ENCODE peak calls at places on chromosomes 4 and X, in ten cellular contexts. D, Y, E, U, A, C, H, G, N and O are unnamed samples.

GRCh38 chrX:25531096-25531495 is 515.3 kb upstream of the ARX start:
- DNase-seq in D (peak), H (no peak), U (no peak), A (no peak), E (no peak), C (no peak), Y (no peak), N (no peak), G (no peak), O (no peak)

GRCh38 chrX:44435047-44435446 is 91.6 kb upstream of the EFHC2 start:
- DNase-seq in C (no peak), G (no peak), N (no peak), A (no peak), Y (no peak), D (no peak), H (no peak), U (no peak), E (no peak), O (no peak)

GRCh38 chrX:19326567-19326966 is 17.2 kb upstream of the PDHA1 start:
- DNase-seq in A (no peak), H (no peak), C (no peak), E (no peak), Y (no peak), U (no peak), D (no peak), N (no peak), G (no peak), O (no peak)

GRCh38 chr4:134202557-134202956 is 968 bp upstream of the PABPC4L start:
- DNase-seq in G (no peak), D (no peak), U (no peak), H (no peak), N (peak), C (no peak), E (no peak), A (no peak), Y (no peak), O (no peak)

GRCh38 chrX:1534321-1535168 is 2.4 kb downstream of the P2RY8 start:
- DNase-seq in D (no peak), Y (no peak), H (no peak), E (no peak), N (no peak), C (no peak), G (no peak), A (no peak), U (peak), O (no peak)

GRCh38 chr4:181224826-181225225 is 1018.4 kb upstream of the TENM3 start:
- DNase-seq in D (no peak), G (no peak), A (no peak), N (no peak), C (no peak), U (no peak), H (no peak), E (no peak), Y (no peak), O (no peak)

GRCh38 chrX:152635941-152636340 is 1.8 kb upstream of the GABRQ start:
- DNase-seq in G (peak), Y (peak), C (no peak), U (no peak), A (peak), E (no peak), D (peak), H (peak), N (peak), O (peak)

GRCh38 chrX:35665311-35665710 is 132.8 kb upstream of the MAGEB16 start:
- DNase-seq in U (no peak), E (no peak), H (no peak), C (no peak), N (no peak), Y (no peak), A (no peak), G (no peak), D (no peak), O (no peak)

GRCh38 chr4:25874641-25875040 is 11.9 kb upstream of the SEL1L3 start:
- DNase-seq in C (no peak), A (no peak), U (no peak), G (no peak), Y (no peak), D (no peak), N (no peak), H (no peak), E (no peak), O (no peak)

GRCh38 chr4:184795214-184795844 is 30.4 kb downstream of the ACSL1 start:
- DNase-seq in U (no peak), A (no peak), D (no peak), C (no peak), G (no peak), Y (no peak), N (peak), E (no peak), H (no peak), O (no peak)

GRCh38 chr4:17164656-17165055 is 266.2 kb upstream of the LDB2 start:
- DNase-seq in N (no peak), G (no peak), Y (no peak), A (no peak), U (no peak), H (no peak), D (peak), C (no peak), E (no peak), O (no peak)

GRCh38 chr4:106194801-106195200 is 121.2 kb downstream of the TBCK start:
- DNase-seq in U (no peak), C (no peak), D (peak), N (no peak), G (no peak), Y (no peak), A (no peak), H (no peak), E (no peak), O (no peak)

GRCh38 chr4:182808673-182809416 is 108.3 kb downstream of the DCTD start:
- DNase-seq in G (no peak), C (no peak), A (no peak), D (peak), U (no peak), H (no peak), Y (no peak), N (no peak), E (no peak), O (no peak)

GRCh38 chr4:3291969-3292570 is 751 bp upstream of the RGS12 start:
- DNase-seq in D (no peak), G (no peak), Y (peak), A (peak), N (no peak), C (peak), U (peak), H (no peak), E (peak), O (peak)

GRCh38 chr4:8612646-8613045 is 20.1 kb downstream of the CPZ start:
- DNase-seq in E (no peak), N (no peak), U (no peak), A (no peak), H (no peak), C (peak), D (no peak), Y (no peak), G (no peak), O (no peak)

GRCh38 chr4:8917321-8917811 is 45.7 kb upstream of the HMX1 start:
- DNase-seq in E (peak), A (no peak), H (peak), N (no peak), U (peak), G (no peak), C (peak), Y (no peak), D (no peak), O (peak)

GRCh38 chrX:2898861-2899512 is 30.2 kb downstream of the ARSD start:
- DNase-seq in N (no peak), D (no peak), Y (no peak), A (peak), G (no peak), H (no peak), U (peak), E (no peak), C (no peak), O (peak)

GRCh38 chr4:77826280-77826679 is 7.1 kb upstream of the CNOT6L start:
- DNase-seq in H (no peak), N (no peak), E (no peak), G (no peak), C (no peak), D (no peak), A (no peak), Y (no peak), U (no peak), O (no peak)

GRCh38 chrX:87755493-87755892 is 237.9 kb downstream of the KLHL4 start:
- DNase-seq in H (no peak), Y (no peak), D (no peak), U (no peak), G (no peak), N (no peak), A (no peak), C (no peak), E (no peak), O (no peak)

GRCh38 chrX:153449306-153450113 is 3.7 kb upstream of the TREX2 start:
- DNase-seq in A (no peak), Y (no peak), C (peak), H (no peak), E (no peak), D (no peak), U (peak), N (no peak), G (no peak), O (no peak)

GRCh38 chrX:144006811-144007210 is 122.9 kb downstream of the UBE2NL start:
- DNase-seq in N (no peak), A (no peak), G (no peak), E (no peak), D (no peak), C (no peak), H (no peak), Y (no peak), U (no peak), O (no peak)

GRCh38 chrX:96183843-96184242 is 500.8 kb upstream of the DIAPH2 start:
- DNase-seq in E (no peak), D (peak), G (no peak), A (no peak), Y (no peak), H (no peak), N (peak), U (no peak), C (no peak), O (no peak)

GRCh38 chr4:87843936-87844335 is 11.2 kb downstream of the MEPE start:
- DNase-seq in D (peak), H (peak), A (no peak), N (peak), U (no peak), E (no peak), G (no peak), Y (no peak), C (no peak), O (peak)

GRCh38 chr4:80184053-80184790 is 13.1 kb upstream of the PRDM8 start:
- DNase-seq in U (peak), A (peak), G (peak), D (peak), C (peak), H (peak), E (peak), Y (peak), N (peak), O (peak)

GRCh38 chr4:61531188-61531587 is 331.1 kb downstream of the ADGRL3 start:
- DNase-seq in D (no peak), N (no peak), Y (no peak), H (no peak), G (no peak), E (no peak), C (no peak), A (no peak), U (no peak), O (no peak)

GRCh38 chr4:118351851-118352827 is 664 bp downstream of the PRSS12 start:
- DNase-seq in E (peak), C (peak), H (no peak), U (peak), G (no peak), N (no peak), D (peak), A (peak), Y (peak), O (peak)

GRCh38 chr4:113683143-113683542 is 78.4 kb downstream of the CAMK2D start:
- DNase-seq in A (peak), N (no peak), U (peak), C (no peak), E (no peak), Y (no peak), G (no peak), H (no peak), D (no peak), O (no peak)

GRCh38 chrX:22950278-22951266 is 49.2 kb upstream of the DDX53 start:
- DNase-seq in U (no peak), Y (no peak), N (peak), A (no peak), G (no peak), D (peak), C (peak), E (no peak), H (peak), O (peak)

GRCh38 chr4:85994576-85994975 is 365.3 kb downstream of the MAPK10 start:
- DNase-seq in E (no peak), H (no peak), U (no peak), D (no peak), N (no peak), Y (no peak), G (no peak), C (no peak), A (no peak), O (no peak)

GRCh38 chr4:168304744-168305459 is 13.7 kb downstream of the DDX60 start:
- DNase-seq in H (no peak), A (no peak), N (peak), C (no peak), G (no peak), E (no peak), U (no peak), D (peak), Y (peak), O (no peak)

GRCh38 chrX:110915120-110915519 is 119.5 kb upstream of the CHRDL1 start:
- DNase-seq in N (no peak), D (peak), C (no peak), G (no peak), U (no peak), H (no peak), Y (no peak), A (no peak), E (no peak), O (no peak)

GRCh38 chr4:122151982-122152698 is at the start of gene BLTP1:
- DNase-seq in D (peak), H (peak), G (peak), N (peak), U (peak), A (peak), C (peak), Y (peak), E (peak), O (peak)

GRCh38 chr4:99578679-99579078 is 4.1 kb downstream of the MTTP start:
- DNase-seq in D (no peak), U (no peak), C (no peak), Y (no peak), H (no peak), N (no peak), G (no peak), A (no peak), E (no peak), O (no peak)

GRCh38 chrX:56811599-56811998 is 82.6 kb downstream of the NBDY start:
- DNase-seq in E (no peak), U (no peak), D (no peak), C (no peak), N (no peak), Y (no peak), H (no peak), A (no peak), G (no peak), O (no peak)

GRCh38 chr4:145781306-145781705 is 101.4 kb downstream of the C4orf51 start:
- DNase-seq in A (no peak), D (peak), E (no peak), G (no peak), U (no peak), C (no peak), Y (no peak), H (no peak), N (no peak), O (no peak)

DNA sequence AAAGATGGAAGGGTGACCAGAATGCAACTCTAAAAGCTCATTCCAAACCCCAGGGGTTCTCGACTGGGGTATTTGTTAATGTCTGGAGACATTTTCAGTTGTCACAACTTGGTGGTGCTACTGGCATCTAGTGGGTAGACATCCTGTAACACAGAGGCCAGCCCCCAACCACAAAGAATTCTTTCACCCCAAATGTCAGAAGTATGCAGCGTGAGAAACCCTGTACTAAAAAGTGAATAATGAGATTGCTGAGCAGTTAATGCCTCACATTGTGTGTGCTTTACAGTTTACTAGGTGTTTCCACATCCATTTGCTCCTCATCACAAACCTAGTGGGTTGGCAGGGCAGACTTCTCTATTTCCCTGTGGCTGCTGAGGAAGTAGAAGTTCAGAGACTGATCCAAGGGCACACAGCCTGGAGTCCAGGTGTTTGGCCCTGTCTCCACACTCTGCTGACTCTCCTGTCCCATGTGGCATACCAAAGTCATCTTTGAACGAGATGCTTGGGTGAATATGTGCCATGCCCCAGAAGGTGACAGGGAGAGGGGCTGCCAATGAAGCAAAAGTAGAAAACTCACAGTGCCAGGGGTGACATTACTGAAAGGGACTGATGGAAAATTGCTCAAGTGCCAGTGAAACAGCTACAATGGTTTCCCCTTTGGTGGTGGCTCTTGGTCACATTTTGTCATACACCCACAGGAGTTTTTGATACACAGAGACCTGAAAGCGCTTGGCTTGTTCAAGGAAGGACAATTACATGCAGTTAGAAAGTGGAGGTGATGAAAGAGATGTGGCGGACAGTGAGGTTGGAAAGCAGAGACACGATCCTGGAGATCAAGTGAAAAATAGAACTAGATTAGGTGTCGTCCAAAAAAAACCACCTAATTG is 10.1 kb upstream of the TMEM154 start:
- DNase-seq in N (no peak), A (no peak), U (no peak), E (no peak), H (no peak), C (no peak), Y (no peak), G (no peak), D (no peak), O (no peak)
- H3K4me3 ChIP-seq in N (no peak), A (no peak), U (no peak), E (no peak), H (no peak), C (no peak), Y (no peak), G (no peak), D (no peak), O (no peak)

GRCh38 chr4:139301143-139301820 is at the start of gene NAA15:
- DNase-seq in E (peak), U (peak), A (peak), D (peak), Y (peak), H (peak), C (peak), N (peak), G (peak), O (peak)
- TF ChIP-seq POLR2A in E (peak), U (peak), A (peak), D (peak), Y (peak), H (no peak), C (peak), N (peak), G (peak), O (peak)

GRCh38 chrX:150898343-150899190 is at the start of gene CD99L2:
- DNase-seq in U (peak), G (peak), Y (peak), D (peak), A (peak), N (peak), C (peak), E (peak), H (peak), O (peak)
- H3K4me3 ChIP-seq in U (peak), G (peak), Y (peak), D (peak), A (peak), N (peak), C (peak), E (peak), H (peak), O (no peak)

DNA sequence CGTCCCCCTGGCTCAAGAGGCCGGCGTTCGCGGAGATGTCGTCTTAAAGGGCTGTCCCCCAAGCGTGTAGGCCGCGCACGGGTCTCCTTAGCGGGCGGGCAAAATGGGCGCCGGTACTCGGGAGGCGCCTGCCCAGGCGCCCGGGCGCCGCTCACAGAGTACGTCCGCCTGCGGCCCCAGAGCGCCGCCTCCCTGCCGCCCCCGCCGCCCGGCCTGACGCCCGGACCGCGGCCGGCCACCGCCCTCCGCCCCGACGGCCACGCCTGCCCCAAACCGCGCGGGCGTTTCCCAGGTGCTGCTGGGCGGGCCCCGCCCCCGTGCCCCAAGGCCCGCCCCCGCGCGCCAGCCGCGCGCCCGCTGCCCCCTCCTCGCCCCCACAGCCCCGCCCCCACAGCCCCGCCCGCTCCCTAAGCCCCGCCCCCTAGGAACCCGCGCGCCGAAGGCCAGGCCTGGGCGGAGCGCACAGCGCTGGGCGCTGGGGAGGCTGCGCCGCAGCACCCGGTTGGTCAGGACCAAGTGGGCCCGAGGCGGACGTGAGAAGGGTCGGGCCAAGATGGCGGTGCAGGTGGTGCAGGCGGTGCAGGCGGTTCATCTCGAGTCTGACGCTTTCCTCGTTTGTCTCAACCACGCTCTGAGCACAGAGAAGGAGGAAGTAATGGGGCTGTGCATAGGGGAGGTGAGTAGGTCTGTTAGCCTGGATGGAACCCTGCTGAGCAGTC is at the start of the genes BRCC3, CMC4 and MTCP1:
- DNase-seq in H (peak), Y (peak), N (peak), U (peak), G (peak), E (peak), A (peak), C (peak), D (peak), O (peak)
- TF ChIP-seq POLR2A in H (no peak), Y (peak), N (peak), U (peak), G (peak), E (peak), A (peak), C (peak), D (peak), O (peak)

DNA sequence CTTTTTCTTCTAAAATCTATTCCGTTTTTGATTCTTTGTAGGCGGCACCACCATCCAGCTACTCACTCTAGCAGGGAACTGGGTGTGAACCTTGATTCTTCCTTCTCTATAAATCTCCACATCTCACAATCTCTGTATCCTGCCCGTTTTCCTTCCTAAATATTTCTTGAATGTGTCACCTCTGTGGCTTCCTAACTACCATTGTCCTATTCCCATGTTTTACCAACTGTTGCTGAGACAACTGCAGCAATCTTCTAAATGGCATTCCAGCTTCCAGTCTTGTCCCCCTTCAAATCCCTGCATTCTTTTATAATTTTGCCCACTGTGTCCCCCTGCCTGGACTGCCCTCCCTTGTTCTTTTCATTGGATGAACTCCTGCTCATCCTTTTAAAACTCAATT is 641.3 kb downstream of the RPA4 start:
- DNase-seq in E (no peak), N (peak), Y (no peak), U (no peak), A (no peak), D (no peak), C (no peak), G (no peak), H (no peak), O (no peak)
- H3K4me3 ChIP-seq in E (no peak), N (no peak), Y (no peak), U (no peak), A (no peak), D (no peak), C (no peak), G (no peak), H (no peak), O (no peak)

GRCh38 chr4:10115657-10116624 is 658 bp downstream of the WDR1 start:
- DNase-seq in D (no peak), N (no peak), Y (peak), G (no peak), C (peak), U (peak), A (peak), H (no peak), E (no peak), O (peak)
- TF ChIP-seq POLR2A in D (no peak), N (no peak), Y (no peak), G (no peak), C (no peak), U (peak), A (peak), H (no peak), E (no peak), O (no peak)